ENCODE peak calls at places on chromosomes 2 and 18, in four cellular contexts. U, T, P and C are unnamed samples.

GRCh38 chr2:6423944-6424343 is 441.8 kb downstream of the CMPK2 start:
- DNase-seq in U (no peak), T (no peak), P (no peak), C (no peak)

GRCh38 chr2:140990416-140990815 is 1140.4 kb downstream of the LRP1B start:
- DNase-seq in U (no peak), T (peak), P (peak), C (no peak)

GRCh38 chr2:19536136-19536535 is 177.7 kb upstream of the OSR1 start:
- DNase-seq in U (no peak), T (no peak), P (no peak), C (no peak)

GRCh38 chr18:57803119-57803969 is at the start of gene ATP8B1:
- DNase-seq in U (peak), T (peak), P (peak), C (no peak)

GRCh38 chr2:238247002-238247822 is 7.4 kb upstream of the HES6 start:
- DNase-seq in U (peak), T (no peak), P (no peak), C (no peak)

GRCh38 chr2:233928594-233929351 is 11.6 kb downstream of the TRPM8 start:
- DNase-seq in U (no peak), T (no peak), P (peak), C (no peak)

GRCh38 chr2:98036349-98037000 is 40.7 kb upstream of the TMEM131 start:
- DNase-seq in U (no peak), T (no peak), P (no peak), C (peak)

GRCh38 chr2:152071077-152071476 is 27.8 kb downstream of the CACNB4 start:
- DNase-seq in U (no peak), T (no peak), P (no peak), C (no peak)

GRCh38 chr2:71784734-71785549 is 331.6 kb downstream of the DYSF start:
- DNase-seq in U (no peak), T (peak), P (peak), C (no peak)

GRCh38 chr18:23487738-23488625 is 15.3 kb upstream of the RMC1 start:
- DNase-seq in U (peak), T (no peak), P (peak), C (no peak)

GRCh38 chr2:118763797-118764196 is 83.7 kb downstream of the EN1 start:
- DNase-seq in U (no peak), T (no peak), P (peak), C (no peak)

GRCh38 chr2:41934323-41935003 is 113.4 kb upstream of the PKDCC start:
- DNase-seq in U (no peak), T (no peak), P (no peak), C (no peak)

GRCh38 chr2:184302506-184302905 is 295.8 kb upstream of the ZNF804A start:
- DNase-seq in U (no peak), T (no peak), P (no peak), C (no peak)

GRCh38 chr2:217856871-217857270 is 145.9 kb downstream of the TNS1 start:
- DNase-seq in U (no peak), T (no peak), P (no peak), C (no peak)

GRCh38 chr2:71742953-71743601 is 289.7 kb downstream of the DYSF start:
- DNase-seq in U (no peak), T (peak), P (peak), C (peak)

GRCh38 chr18:48249841-48250240 is 159.3 kb downstream of the ZBTB7C start:
- DNase-seq in U (no peak), T (no peak), P (no peak), C (no peak)

GRCh38 chr18:72460210-72460680 is 83.9 kb downstream of the CBLN2 start:
- DNase-seq in U (no peak), T (no peak), P (peak), C (no peak)

GRCh38 chr2:159755788-159756187 is 42.2 kb downstream of the CD302 start:
- DNase-seq in U (no peak), T (peak), P (peak), C (no peak)

GRCh38 chr2:174697267-174697666 is 67.0 kb downstream of the CHRNA1 start:
- DNase-seq in U (peak), T (peak), P (peak), C (peak)

GRCh38 chr2:112622528-112622849 is 23.2 kb upstream of the SLC20A1 start:
- DNase-seq in U (no peak), T (peak), P (no peak), C (no peak)

GRCh38 chr2:59776726-59777008 is 776.8 kb downstream of the BCL11A start:
- DNase-seq in U (no peak), T (no peak), P (no peak), C (no peak)

GRCh38 chr2:26757873-26758789 is 6.0 kb upstream of the SLC35F6 start:
- DNase-seq in U (no peak), T (peak), P (peak), C (no peak)

GRCh38 chr2:133755515-133756311 is 187.4 kb upstream of the NCKAP5 start:
- DNase-seq in U (no peak), T (peak), P (no peak), C (no peak)

GRCh38 chr2:149125031-149125725 is 86.7 kb downstream of the LYPD6B start:
- DNase-seq in U (peak), T (no peak), P (no peak), C (no peak)

GRCh38 chr2:30826481-30826880 is 19.2 kb upstream of the CAPN13 start:
- DNase-seq in U (no peak), T (no peak), P (no peak), C (no peak)

GRCh38 chr18:68837665-68838390 is 39.9 kb downstream of the CCDC102B start:
- DNase-seq in U (no peak), T (peak), P (no peak), C (no peak)

GRCh38 chr2:236507393-236508085 is 62.1 kb upstream of the ACKR3 start:
- DNase-seq in U (peak), T (no peak), P (peak), C (peak)